ENCODE peak calls at places on chromosome 16, in five cellular contexts. X is H1, K is GM12878, O is SK-N-SH, W is HepG2. L is an unnamed sample.

GRCh38 chr16:17416461-17417221 is 54.1 kb downstream of the XYLT1 start:
- DNase-seq in X (no peak), K (peak; percentile 89), O (peak; percentile 32), W (no peak), L (peak; percentile 76)

GRCh38 chr16:70588565-70588964 is 57.8 kb upstream of the IL34 start:
- DNase-seq in X (no peak), K (no peak), O (no peak), W (no peak), L (no peak)

GRCh38 chr16:66824006-66824405 is 6.8 kb downstream of the NAE1 start:
- DNase-seq in X (no peak), K (no peak), O (no peak), W (no peak), L (no peak)

GRCh38 chr16:6483634-6484033 is 849.0 kb upstream of the RBFOX1 start:
- DNase-seq in X (no peak), K (no peak), O (peak; percentile 69), W (no peak), L (no peak)

GRCh38 chr16:68506331-68507053 is 32.6 kb upstream of the ZFP90 start:
- DNase-seq in X (no peak), K (no peak), O (no peak), W (no peak), L (no peak)

GRCh38 chr16:87207509-87207908 is 109.7 kb downstream of the C16orf95 start:
- DNase-seq in X (no peak), K (no peak), O (no peak), W (no peak), L (no peak)

GRCh38 chr16:80994451-80994850 is 12.2 kb downstream of the CMC2 start:
- DNase-seq in X (no peak), K (no peak), O (no peak), W (no peak), L (no peak)

GRCh38 chr16:75078886-75079285 is 37.7 kb downstream of the LDHD start:
- DNase-seq in X (no peak), K (no peak), O (no peak), W (no peak), L (no peak)

GRCh38 chr16:89041571-89042481 is 51.8 kb upstream of the ACSF3 start:
- DNase-seq in X (no peak), K (no peak), O (no peak), W (no peak), L (no peak)

GRCh38 chr16:78163772-78164391 is 64.4 kb downstream of the WWOX start:
- DNase-seq in X (no peak), K (no peak), O (no peak), W (no peak), L (no peak)

GRCh38 chr16:72985148-72985882 is 62.6 kb downstream of the ZFHX3 start:
- DNase-seq in X (no peak), K (no peak), O (no peak), W (no peak), L (no peak)

GRCh38 chr16:72066747-72067146 is 3.7 kb downstream of the HPR start:
- DNase-seq in X (no peak), K (no peak), O (peak; percentile 37), W (peak; percentile 72), L (no peak)

GRCh38 chr16:31386157-31386984 is 6.8 kb upstream of the ITGAD start:
- DNase-seq in X (no peak), K (no peak), O (no peak), W (no peak), L (no peak)

GRCh38 chr16:27330542-27330941 is 16.8 kb downstream of the IL4R start:
- DNase-seq in X (no peak), K (no peak), O (no peak), W (no peak), L (no peak)

GRCh38 chr16:4086153-4086552 is 30.1 kb downstream of the ADCY9 start:
- DNase-seq in X (no peak), K (no peak), O (no peak), W (no peak), L (no peak)

GRCh38 chr16:62077998-62078397 is 41.8 kb upstream of the CDH8 start:
- DNase-seq in X (peak; percentile 49), K (no peak), O (peak; percentile 11), W (no peak), L (no peak)

GRCh38 chr16:87945351-87946042 is 5.7 kb upstream of the BANP start:
- DNase-seq in X (no peak), K (no peak), O (peak; percentile 90), W (no peak), L (no peak)

GRCh38 chr16:88759245-88759975 is 25.6 kb downstream of the PIEZO1 start:
- DNase-seq in X (no peak), K (no peak), O (no peak), W (peak; percentile 98), L (no peak)

GRCh38 chr16:67649494-67649931 is 4.6 kb downstream of the CARMIL2 start:
- DNase-seq in X (no peak), K (no peak), O (peak; percentile 60), W (no peak), L (no peak)

GRCh38 chr16:69114346-69114975 is 9.0 kb downstream of the HAS3 start:
- DNase-seq in X (no peak), K (no peak), O (no peak), W (no peak), L (no peak)

GRCh38 chr16:51982715-51983680 is 563.9 kb downstream of the TOX3 start:
- DNase-seq in X (no peak), K (no peak), O (peak; percentile 48), W (peak; percentile 67), L (no peak)

GRCh38 chr16:54991525-54991924 is 60.9 kb downstream of the IRX5 start:
- DNase-seq in X (no peak), K (no peak), O (no peak), W (no peak), L (no peak)
- TF ChIP-seq TAF1 in X (no peak), K (no peak), O (no peak), W (no peak), L (no peak)

GRCh38 chr16:19698480-19699465 is 19.3 kb downstream of the KNOP1 start:
- DNase-seq in X (no peak), K (no peak), O (no peak), W (no peak), L (no peak)

GRCh38 chr16:19694989-19695388 is 23.0 kb downstream of the KNOP1 start:
- DNase-seq in X (no peak), K (no peak), O (no peak), W (no peak), L (no peak)

GRCh38 chr16:19697756-19698318 is 20.2 kb downstream of the KNOP1 start:
- DNase-seq in X (no peak), K (no peak), O (no peak), W (no peak), L (no peak)

GRCh38 chr16:19696961-19697360 is 21.1 kb downstream of the KNOP1 start:
- DNase-seq in X (no peak), K (no peak), O (no peak), W (no peak), L (no peak)

DNA sequence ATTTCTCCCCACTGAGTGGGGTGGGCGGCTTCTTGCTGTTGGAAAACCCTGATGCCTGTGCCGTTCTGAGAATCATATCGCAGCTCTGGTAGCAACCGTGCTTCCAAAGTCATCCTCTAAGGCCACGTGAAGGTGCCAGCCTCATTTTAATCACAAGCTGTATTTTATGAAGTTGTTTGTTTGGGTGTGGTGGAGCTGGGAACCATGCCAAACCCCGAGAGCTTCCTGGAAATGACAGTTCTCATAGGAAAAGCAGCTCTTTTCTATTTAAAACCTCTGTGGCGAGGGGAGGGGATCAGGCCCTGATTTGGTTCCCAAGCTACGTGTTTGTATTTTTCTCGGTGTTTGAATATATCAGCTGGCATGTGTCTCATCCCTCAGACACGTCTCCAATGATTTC is 21.7 kb downstream of the KNOP1 start:
- DNase-seq in X (no peak), K (no peak), O (no peak), W (no peak), L (no peak)
- TF ChIP-seq TAF1 in X (no peak), K (no peak), O (no peak), W (no peak), L (no peak)

DNA sequence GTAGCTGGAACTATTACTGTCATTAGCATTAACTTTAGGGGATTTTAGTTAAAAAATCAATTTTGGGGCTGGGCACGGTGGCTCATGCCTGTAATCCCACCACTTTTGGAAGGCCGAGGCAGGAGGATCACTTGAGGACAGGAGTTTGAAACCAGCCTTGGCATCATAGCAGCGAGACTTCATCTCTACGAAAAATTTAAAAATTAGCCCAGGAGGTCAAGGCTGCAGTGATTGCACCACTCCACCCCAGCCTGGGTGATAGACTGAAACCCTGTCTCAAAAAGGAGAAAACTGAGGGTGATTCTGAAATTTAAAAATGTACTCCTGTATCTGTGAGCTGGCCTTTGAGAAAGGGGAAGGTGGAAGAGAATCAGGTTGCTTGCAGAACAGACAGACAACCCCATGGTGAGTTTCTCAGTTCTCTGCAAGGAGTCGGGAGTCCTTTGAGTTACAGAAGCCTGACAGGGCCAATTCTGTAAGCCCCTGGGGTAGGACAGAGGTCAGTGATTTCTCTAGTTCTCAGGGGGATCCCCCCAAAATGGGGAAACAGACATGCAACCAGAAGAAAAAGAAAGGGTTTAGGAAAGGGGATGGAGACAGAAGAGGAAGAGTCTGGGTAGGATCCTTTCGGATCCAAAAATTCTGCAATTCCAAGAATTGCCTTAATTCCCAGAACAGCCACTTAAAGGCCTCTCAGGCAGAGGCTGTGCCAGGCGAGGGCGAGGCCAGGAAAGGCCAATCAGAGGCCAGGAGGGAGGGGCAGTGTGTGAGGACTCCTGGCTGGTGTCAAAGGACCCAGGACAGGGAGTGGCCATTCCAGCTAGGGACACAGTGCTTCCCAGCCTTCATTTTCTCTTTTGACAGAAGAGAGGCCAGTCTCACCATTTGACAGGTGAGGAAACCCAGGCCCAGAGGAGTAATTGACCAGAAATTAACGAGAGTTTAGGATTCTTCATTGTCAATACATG is 6.7 kb downstream of the NUPR1 start:
- DNase-seq in X (no peak), K (no peak), O (no peak), W (peak; percentile 84), L (no peak)
- TF ChIP-seq TAF1 in X (peak; percentile 19), K (no peak), O (no peak), W (no peak), L (no peak)

GRCh38 chr16:1474471-1474795 is 395 bp downstream of the CLCN7 start:
- DNase-seq in X (no peak), K (no peak), O (peak; percentile 70), W (no peak), L (no peak)
- TF ChIP-seq TAF1 in X (no peak), K (no peak), O (no peak), W (no peak), L (no peak)

L was measured in GM12892.